ENCODE peak calls at places on chromosomes 11 and 22, in seven cellular contexts. F is HuH-7; N is transverse colon; V is stimulated activated CD4-positive, alpha-beta T cell treated with anti-CD3 and anti-CD28 coated beads, Interleukin-1b, Interleukin-23, amount 100 ng/mL, for 24 hours; H is CD4-positive, CD25-positive, alpha-beta regulatory T cell; T is NCI-H1092; A is nucleus accumbens. M is an unnamed sample.
A peak's percentile ranks its signal among the peaks of the same experiment; 100 is the strongest.

GRCh38 chr22:22593964-22594656 is 35.0 kb upstream of the PRAME start:
- DNase-seq in N (peak; percentile 38), V (peak; percentile 18), H (peak; percentile 15), T (peak; percentile 21), F (peak; percentile 45), A (peak; percentile 15), M (no peak)

GRCh38 chr11:69842746-69843528 is 23.7 kb upstream of the FGF3 start:
- DNase-seq in H (no peak), N (no peak), T (no peak), F (no peak), V (no peak), A (no peak), M (no peak)

GRCh38 chr11:71263391-71263790 is 11.0 kb upstream of the SHANK2 start:
- DNase-seq in N (no peak), F (no peak), T (no peak), A (no peak), V (no peak), H (no peak), M (no peak)

GRCh38 chr11:44868021-44868420 is 82.7 kb downstream of the TP53I11 start:
- DNase-seq in T (no peak), H (no peak), A (no peak), F (no peak), V (no peak), N (no peak), M (no peak)

GRCh38 chr22:39463931-39464390 is 7.1 kb downstream of the MGAT3 start:
- DNase-seq in N (no peak), T (no peak), H (no peak), V (no peak), F (no peak), A (peak; percentile 36), M (no peak)

GRCh38 chr22:46003271-46004091 is 26.5 kb upstream of the WNT7B start:
- DNase-seq in F (no peak), V (no peak), H (no peak), A (no peak), T (no peak), N (no peak), M (no peak)

GRCh38 chr11:20048246-20048645 is 112.0 kb downstream of the DBX1 start:
- DNase-seq in H (no peak), V (no peak), T (no peak), A (no peak), N (no peak), F (no peak), M (no peak)

GRCh38 chr11:9001736-9002135 is 2.1 kb downstream of the NRIP3 start:
- DNase-seq in F (no peak), A (peak; percentile 21), T (no peak), H (no peak), V (no peak), N (no peak), M (no peak)

GRCh38 chr22:46748206-46748947 is 10.3 kb upstream of the CERK start:
- DNase-seq in T (no peak), F (no peak), A (no peak), V (no peak), N (no peak), H (no peak), M (no peak)